ENCODE peak calls at places on chromosome 17, in five cellular contexts. R, E, X, C and Y are unnamed samples.

GRCh38 chr17:56269509-56269908 is 116.2 kb downstream of the ANKFN1 start:
- DNase-seq in R (no peak), C (no peak), X (peak), E (no peak), Y (no peak)

GRCh38 chr17:50051606-50052005 is 4.3 kb upstream of the ITGA3 start:
- DNase-seq in R (no peak), C (peak), E (no peak), X (peak), Y (no peak)

GRCh38 chr17:19418312-19418992 is 7.4 kb downstream of the RNF112 start:
- DNase-seq in E (no peak), X (peak), R (peak), C (no peak), Y (no peak)

GRCh38 chr17:82315703-82316358 is 1.6 kb downstream of the CD7 start:
- DNase-seq in C (no peak), X (no peak), E (no peak), R (no peak), Y (peak)

GRCh38 chr17:27701963-27702362 is 71.0 kb downstream of the LGALS9 start:
- DNase-seq in E (no peak), C (no peak), X (no peak), R (no peak), Y (no peak)

GRCh38 chr17:16924701-16925440 is 47.0 kb downstream of the TNFRSF13B start:
- DNase-seq in X (no peak), E (no peak), C (no peak), R (no peak), Y (no peak)

GRCh38 chr17:55795098-55795497 is 44.2 kb downstream of the PCTP start:
- DNase-seq in C (no peak), X (no peak), R (no peak), E (no peak), Y (no peak)

GRCh38 chr17:1947743-1948516 is 77.2 kb downstream of the RTN4RL1 start:
- DNase-seq in X (no peak), E (no peak), C (no peak), R (no peak), Y (no peak)

GRCh38 chr17:29039764-29040598 is 3.0 kb upstream of the PIPOX start:
- DNase-seq in E (no peak), C (no peak), X (peak), R (peak), Y (no peak)

GRCh38 chr17:29041091-29041490 is 1.9 kb upstream of the PIPOX start:
- DNase-seq in R (no peak), E (no peak), C (no peak), X (no peak), Y (no peak)

GRCh38 chr17:29037739-29038465 is 5.0 kb upstream of the PIPOX start:
- DNase-seq in E (no peak), X (no peak), C (no peak), R (no peak), Y (no peak)

GRCh38 chr17:29036584-29036983 is 6.4 kb upstream of the PIPOX start:
- DNase-seq in R (no peak), C (no peak), E (no peak), X (no peak), Y (no peak)

DNA sequence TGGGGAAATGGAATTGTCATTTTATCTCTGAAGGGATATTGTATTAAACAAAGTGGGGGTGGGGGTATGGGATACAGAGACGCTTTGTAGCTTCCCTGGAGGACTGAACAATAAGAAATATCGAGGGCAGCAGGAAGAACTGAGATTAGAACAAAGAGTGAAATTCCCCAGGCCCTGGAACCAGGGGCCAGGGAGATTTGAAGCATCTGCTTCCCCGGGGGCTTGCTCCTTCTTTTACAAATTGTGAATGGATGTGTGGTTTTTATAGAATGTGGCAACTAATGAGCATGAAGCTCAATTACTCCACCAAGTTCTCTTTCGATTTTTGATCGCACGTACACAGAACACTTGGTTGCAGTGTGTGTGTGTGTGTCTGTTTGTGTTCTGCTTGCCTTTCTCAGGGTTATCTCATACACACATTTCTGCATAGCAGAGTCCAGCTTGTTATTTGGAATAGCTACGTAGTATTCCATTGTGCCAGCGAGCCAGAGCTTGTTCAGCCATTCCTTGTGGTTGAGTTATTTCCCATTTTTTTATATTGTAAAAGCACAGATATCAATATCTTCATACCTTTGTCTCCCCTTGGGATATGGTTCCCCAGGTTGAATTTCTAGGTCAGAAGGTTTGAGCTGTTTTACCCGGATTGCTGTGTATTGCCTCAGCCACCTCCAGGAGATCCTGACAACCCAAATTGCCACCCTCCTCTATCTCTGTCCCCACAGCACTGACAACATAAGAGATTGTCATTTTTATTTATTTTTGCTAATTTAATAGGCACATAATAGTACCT is 4.2 kb upstream of the PIPOX start:
- DNase-seq in C (no peak), R (no peak), X (peak), E (no peak), Y (no peak)
- H3K4me3 ChIP-seq in C (no peak), R (no peak), X (no peak), E (no peak), Y (no peak)

DNA sequence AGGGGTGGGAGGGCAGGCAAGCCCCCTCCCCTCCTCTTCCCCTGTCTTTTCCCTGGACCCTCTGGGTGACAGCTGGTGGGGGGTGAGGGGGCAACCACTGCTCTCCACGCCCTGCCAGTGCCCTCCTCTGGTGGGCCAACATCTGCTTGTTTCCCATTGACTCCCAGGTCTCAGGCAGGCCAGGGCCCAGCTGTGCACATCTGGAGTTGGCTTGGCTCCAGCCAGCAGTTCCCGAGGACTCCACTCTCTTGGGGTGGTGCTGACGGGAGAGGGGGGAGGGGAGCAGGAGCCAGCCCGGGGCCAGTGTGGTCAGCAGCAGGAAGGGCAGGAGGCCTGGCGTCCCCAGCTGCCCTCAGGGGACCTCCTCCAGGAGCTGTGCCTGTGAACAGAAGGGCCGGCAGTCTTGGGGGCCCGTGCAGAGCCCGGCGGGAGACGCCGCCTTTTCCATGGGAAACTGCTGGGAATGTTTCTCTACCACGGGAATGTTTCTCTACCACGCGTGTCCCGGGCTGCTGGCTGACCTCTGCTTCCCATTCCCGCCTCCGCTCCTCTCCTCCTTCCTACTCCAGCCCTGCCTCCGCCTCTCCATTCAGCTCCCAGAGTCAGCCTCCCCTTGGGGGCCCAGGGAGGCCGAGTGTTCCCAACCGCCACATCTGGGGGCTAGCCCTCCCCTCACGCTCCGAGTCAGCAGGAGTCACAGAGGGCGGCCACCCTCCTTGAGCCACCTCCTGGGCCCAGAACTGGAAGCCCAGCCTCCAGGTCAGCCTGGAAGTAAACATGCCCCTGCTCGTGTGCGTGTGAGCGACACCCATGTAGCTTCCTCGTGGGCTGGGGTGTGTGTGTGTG is 7.6 kb downstream of the CYGB start:
- DNase-seq in C (peak), R (peak), X (peak), E (no peak), Y (peak)
- H3K4me3 ChIP-seq in C (peak), R (no peak), X (peak), E (no peak), Y (no peak)

GRCh38 chr17:48998557-48999440 is 1.6 kb downstream of the IGF2BP1 start:
- DNase-seq in X (no peak), E (no peak), R (no peak), C (no peak), Y (no peak)

GRCh38 chr17:49002331-49002730 is 5.1 kb downstream of the IGF2BP1 start:
- DNase-seq in E (no peak), X (no peak), C (no peak), R (no peak), Y (no peak)

GRCh38 chr17:49002766-49003165 is 5.6 kb downstream of the IGF2BP1 start:
- DNase-seq in X (no peak), C (no peak), R (no peak), E (no peak), Y (no peak)

GRCh38 chr17:49001671-49002070 is 4.5 kb downstream of the IGF2BP1 start:
- DNase-seq in R (no peak), E (no peak), C (no peak), X (no peak), Y (no peak)

DNA sequence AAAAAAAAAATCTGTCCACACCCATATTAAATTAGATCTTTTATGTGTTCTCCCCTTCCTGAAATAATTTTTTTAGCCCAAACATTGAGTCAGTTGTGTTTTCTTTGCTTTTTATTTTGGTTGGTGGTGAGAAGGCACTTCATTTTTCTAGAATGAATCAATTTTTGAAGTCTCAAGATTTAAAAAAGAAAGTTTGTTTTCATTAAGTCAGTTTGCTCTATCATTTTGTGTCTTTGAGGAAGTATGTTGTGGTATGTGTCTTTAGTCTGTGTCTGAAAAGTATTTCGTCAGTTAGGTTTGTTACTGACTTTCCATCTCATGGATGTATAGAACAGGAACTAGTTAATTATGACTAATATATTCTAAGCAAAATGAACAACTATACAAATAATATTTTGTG is 3.8 kb downstream of the IGF2BP1 start:
- DNase-seq in E (no peak), C (no peak), R (no peak), X (peak), Y (no peak)
- H3K4me3 ChIP-seq in E (peak), C (no peak), R (peak), X (no peak), Y (no peak)

DNA sequence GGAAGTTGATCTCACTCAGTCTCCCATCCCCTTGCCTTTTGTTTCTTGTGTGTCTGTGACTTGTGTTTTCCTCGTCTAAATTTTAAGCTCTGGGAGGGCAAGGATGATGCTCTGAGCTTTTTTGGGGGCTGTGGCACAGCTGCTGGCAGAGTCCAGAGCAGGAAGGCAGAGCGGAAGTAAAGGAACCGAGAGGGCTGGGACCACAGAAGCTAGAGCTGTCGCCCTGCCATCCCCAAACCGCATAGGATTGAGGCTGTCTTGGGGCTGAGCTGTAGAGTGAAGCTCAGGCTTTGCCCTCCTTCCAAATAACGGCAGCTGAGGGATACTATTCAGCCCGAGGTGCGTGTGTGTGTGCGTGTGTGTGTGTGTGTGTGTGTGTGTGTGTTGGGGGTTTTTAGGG is 3.8 kb upstream of the DNAH2 start:
- DNase-seq in X (no peak), C (no peak), R (no peak), E (no peak), Y (no peak)
- H3K4me3 ChIP-seq in X (no peak), C (no peak), R (no peak), E (no peak), Y (no peak)

GRCh38 chr17:32265192-32265895 is at the start of gene RHBDL3:
- DNase-seq in X (no peak), E (no peak), R (no peak), C (no peak), Y (peak)
- H3K4me3 ChIP-seq in X (peak), E (peak), R (peak), C (peak), Y (peak)